ENCODE peak calls at places on chromosomes 4 and X, in seven cellular contexts. One of them, this sample, is unnamed.

GRCh38 chr4:77911091-77911490 is 48.5 kb downstream of the MRPL1 start:
- DNase-seq in SW480: no peak
- DNase-seq in choroid plexus epithelial cell: no peak
- DNase-seq in NCI-H1105 treated with DMSO at 0.1 percent for 48 hours: no peak
- DNase-seq in dorsolateral prefrontal cortex: no peak
- DNase-seq in neural crest cell: no peak
- DNase-seq in ascending aorta: no peak
- DNase-seq in this sample: no peak

GRCh38 chr4:40363382-40363920 is 28.3 kb downstream of the CHRNA9 start:
- DNase-seq in NCI-H1105 treated with DMSO at 0.1 percent for 48 hours: no peak
- DNase-seq in dorsolateral prefrontal cortex: no peak
- DNase-seq in choroid plexus epithelial cell: no peak
- DNase-seq in ascending aorta: no peak
- DNase-seq in SW480: no peak
- DNase-seq in neural crest cell: no peak
- DNase-seq in this sample: no peak

GRCh38 chr4:5455003-5455585 is 253.3 kb downstream of the EVC2 start:
- DNase-seq in ascending aorta: no peak
- DNase-seq in NCI-H1105 treated with DMSO at 0.1 percent for 48 hours: no peak
- DNase-seq in choroid plexus epithelial cell: no peak
- DNase-seq in dorsolateral prefrontal cortex: no peak
- DNase-seq in SW480: no peak
- DNase-seq in neural crest cell: no peak
- DNase-seq in this sample: no peak

GRCh38 chr4:66275381-66276060 is 605.2 kb upstream of the EPHA5 start:
- DNase-seq in ascending aorta: no peak
- DNase-seq in choroid plexus epithelial cell: peak
- DNase-seq in neural crest cell: no peak
- DNase-seq in NCI-H1105 treated with DMSO at 0.1 percent for 48 hours: no peak
- DNase-seq in SW480: no peak
- DNase-seq in dorsolateral prefrontal cortex: no peak
- DNase-seq in this sample: peak

GRCh38 chrX:48071986-48072605 is 656 bp upstream of the ZNF630 start:
- DNase-seq in ascending aorta: no peak
- DNase-seq in choroid plexus epithelial cell: no peak
- DNase-seq in neural crest cell: no peak
- DNase-seq in dorsolateral prefrontal cortex: no peak
- DNase-seq in SW480: no peak
- DNase-seq in NCI-H1105 treated with DMSO at 0.1 percent for 48 hours: no peak
- DNase-seq in this sample: no peak

GRCh38 chr4:8050555-8051206 is 107.9 kb downstream of the ABLIM2 start:
- DNase-seq in choroid plexus epithelial cell: peak
- DNase-seq in ascending aorta: peak
- DNase-seq in SW480: peak
- DNase-seq in neural crest cell: peak
- DNase-seq in NCI-H1105 treated with DMSO at 0.1 percent for 48 hours: peak
- DNase-seq in dorsolateral prefrontal cortex: peak
- DNase-seq in this sample: peak

GRCh38 chr4:181569553-181569952 is 673.6 kb upstream of the TENM3 start:
- DNase-seq in dorsolateral prefrontal cortex: no peak
- DNase-seq in SW480: peak
- DNase-seq in NCI-H1105 treated with DMSO at 0.1 percent for 48 hours: peak
- DNase-seq in neural crest cell: no peak
- DNase-seq in choroid plexus epithelial cell: peak
- DNase-seq in ascending aorta: no peak
- DNase-seq in this sample: peak

GRCh38 chrX:23394421-23394820 is 59.8 kb downstream of the PTCHD1 start:
- DNase-seq in ascending aorta: no peak
- DNase-seq in SW480: no peak
- DNase-seq in choroid plexus epithelial cell: no peak
- DNase-seq in dorsolateral prefrontal cortex: no peak
- DNase-seq in NCI-H1105 treated with DMSO at 0.1 percent for 48 hours: no peak
- DNase-seq in neural crest cell: no peak
- DNase-seq in this sample: no peak

GRCh38 chr4:119314356-119314755 is 7.6 kb downstream of the FABP2 start:
- DNase-seq in NCI-H1105 treated with DMSO at 0.1 percent for 48 hours: peak
- DNase-seq in dorsolateral prefrontal cortex: no peak
- DNase-seq in neural crest cell: no peak
- DNase-seq in ascending aorta: peak
- DNase-seq in choroid plexus epithelial cell: peak
- DNase-seq in SW480: peak
- DNase-seq in this sample: peak

GRCh38 chr4:95265814-95266740 is 282.7 kb downstream of the UNC5C start:
- DNase-seq in ascending aorta: no peak
- DNase-seq in NCI-H1105 treated with DMSO at 0.1 percent for 48 hours: no peak
- DNase-seq in neural crest cell: no peak
- DNase-seq in SW480: no peak
- DNase-seq in choroid plexus epithelial cell: no peak
- DNase-seq in dorsolateral prefrontal cortex: no peak
- DNase-seq in this sample: no peak

GRCh38 chr4:100811046-100811445 is 293.2 kb upstream of the EMCN start:
- DNase-seq in choroid plexus epithelial cell: no peak
- DNase-seq in NCI-H1105 treated with DMSO at 0.1 percent for 48 hours: no peak
- DNase-seq in neural crest cell: no peak
- DNase-seq in SW480: no peak
- DNase-seq in dorsolateral prefrontal cortex: no peak
- DNase-seq in ascending aorta: no peak
- DNase-seq in this sample: no peak

GRCh38 chr4:183492791-183493221 is 12.1 kb upstream of the ING2 start:
- DNase-seq in NCI-H1105 treated with DMSO at 0.1 percent for 48 hours: no peak
- DNase-seq in ascending aorta: no peak
- DNase-seq in SW480: no peak
- DNase-seq in neural crest cell: no peak
- DNase-seq in dorsolateral prefrontal cortex: no peak
- DNase-seq in choroid plexus epithelial cell: peak
- DNase-seq in this sample: no peak

GRCh38 chr4:583820-584219 is 7.7 kb upstream of the TMEM271 start:
- DNase-seq in ascending aorta: no peak
- DNase-seq in neural crest cell: no peak
- DNase-seq in NCI-H1105 treated with DMSO at 0.1 percent for 48 hours: no peak
- DNase-seq in choroid plexus epithelial cell: no peak
- DNase-seq in SW480: no peak
- DNase-seq in dorsolateral prefrontal cortex: no peak
- DNase-seq in this sample: no peak

GRCh38 chr4:109191216-109191615 is 111.2 kb downstream of the COL25A1 start:
- DNase-seq in SW480: no peak
- DNase-seq in NCI-H1105 treated with DMSO at 0.1 percent for 48 hours: no peak
- DNase-seq in neural crest cell: no peak
- DNase-seq in ascending aorta: no peak
- DNase-seq in choroid plexus epithelial cell: no peak
- DNase-seq in dorsolateral prefrontal cortex: no peak
- DNase-seq in this sample: no peak

GRCh38 chr4:30948653-30949052 is 228.5 kb downstream of the PCDH7 start:
- DNase-seq in dorsolateral prefrontal cortex: no peak
- DNase-seq in SW480: no peak
- DNase-seq in NCI-H1105 treated with DMSO at 0.1 percent for 48 hours: no peak
- DNase-seq in ascending aorta: no peak
- DNase-seq in choroid plexus epithelial cell: peak
- DNase-seq in neural crest cell: no peak
- DNase-seq in this sample: peak